ENCODE peak calls at places on chromosomes 5 and 9, in six cellular contexts. One of them, this sample, is unnamed.

GRCh38 chr5:57527875-57528274 is 45.3 kb upstream of the ACTBL2 start:
- DNase-seq in left ventricle myocardium inferior: no peak
- DNase-seq in stimulated activated CD4-positive, alpha-beta T cell treated with anti-CD3 and anti-CD28 coated beads, Interleukin-2, amount 100 ng/mL, for 48 hours: no peak
- DNase-seq in HCT116: no peak
- DNase-seq in uterus: no peak
- DNase-seq in NCI-H82: no peak
- DNase-seq in this sample: no peak

GRCh38 chr5:53882637-53883036 is 322.2 kb downstream of the NDUFS4 start:
- DNase-seq in left ventricle myocardium inferior: no peak
- DNase-seq in stimulated activated CD4-positive, alpha-beta T cell treated with anti-CD3 and anti-CD28 coated beads, Interleukin-2, amount 100 ng/mL, for 48 hours: no peak
- DNase-seq in HCT116: no peak
- DNase-seq in uterus: no peak
- DNase-seq in NCI-H82: no peak
- DNase-seq in this sample: no peak

GRCh38 chr5:76414788-76415187 is 11.7 kb downstream of the IQGAP2 start:
- DNase-seq in left ventricle myocardium inferior: no peak
- DNase-seq in stimulated activated CD4-positive, alpha-beta T cell treated with anti-CD3 and anti-CD28 coated beads, Interleukin-2, amount 100 ng/mL, for 48 hours: no peak
- DNase-seq in HCT116: no peak
- DNase-seq in uterus: no peak
- DNase-seq in NCI-H82: no peak
- DNase-seq in this sample: no peak

GRCh38 chr9:100167912-100168775 is 69.1 kb downstream of the INVS start:
- DNase-seq in left ventricle myocardium inferior: no peak
- DNase-seq in stimulated activated CD4-positive, alpha-beta T cell treated with anti-CD3 and anti-CD28 coated beads, Interleukin-2, amount 100 ng/mL, for 48 hours: no peak
- DNase-seq in HCT116: no peak
- DNase-seq in uterus: no peak
- DNase-seq in NCI-H82: peak; percentile 97
- DNase-seq in this sample: no peak

GRCh38 chr9:95018099-95018927 is 291.8 kb downstream of the AOPEP start:
- DNase-seq in left ventricle myocardium inferior: peak; percentile 34
- DNase-seq in stimulated activated CD4-positive, alpha-beta T cell treated with anti-CD3 and anti-CD28 coated beads, Interleukin-2, amount 100 ng/mL, for 48 hours: no peak
- DNase-seq in HCT116: peak; percentile 32
- DNase-seq in uterus: no peak
- DNase-seq in NCI-H82: no peak
- DNase-seq in this sample: no peak

GRCh38 chr9:8224381-8224791 is 424.8 kb upstream of the DMAC1 start:
- DNase-seq in left ventricle myocardium inferior: no peak
- DNase-seq in stimulated activated CD4-positive, alpha-beta T cell treated with anti-CD3 and anti-CD28 coated beads, Interleukin-2, amount 100 ng/mL, for 48 hours: no peak
- DNase-seq in HCT116: no peak
- DNase-seq in uterus: no peak
- DNase-seq in NCI-H82: peak; percentile 23
- DNase-seq in this sample: no peak

GRCh38 chr5:131986161-131986912 is 25.1 kb downstream of the ACSL6 start:
- DNase-seq in left ventricle myocardium inferior: no peak
- DNase-seq in stimulated activated CD4-positive, alpha-beta T cell treated with anti-CD3 and anti-CD28 coated beads, Interleukin-2, amount 100 ng/mL, for 48 hours: no peak
- DNase-seq in HCT116: no peak
- DNase-seq in uterus: no peak
- DNase-seq in NCI-H82: no peak
- DNase-seq in this sample: no peak

GRCh38 chr5:116421080-116421629 is 153.5 kb downstream of the SEMA6A start:
- DNase-seq in left ventricle myocardium inferior: no peak
- DNase-seq in stimulated activated CD4-positive, alpha-beta T cell treated with anti-CD3 and anti-CD28 coated beads, Interleukin-2, amount 100 ng/mL, for 48 hours: no peak
- DNase-seq in HCT116: no peak
- DNase-seq in uterus: no peak
- DNase-seq in NCI-H82: no peak
- DNase-seq in this sample: no peak

GRCh38 chr9:112348257-112348992 is 15.0 kb upstream of the PTBP3 start:
- DNase-seq in left ventricle myocardium inferior: peak; percentile 80
- DNase-seq in stimulated activated CD4-positive, alpha-beta T cell treated with anti-CD3 and anti-CD28 coated beads, Interleukin-2, amount 100 ng/mL, for 48 hours: peak; percentile 72
- DNase-seq in HCT116: no peak
- DNase-seq in uterus: peak; percentile 76
- DNase-seq in NCI-H82: no peak
- DNase-seq in this sample: no peak

GRCh38 chr5:141560141-141560540 is 58.7 kb downstream of the DIAPH1 start:
- DNase-seq in left ventricle myocardium inferior: no peak
- DNase-seq in stimulated activated CD4-positive, alpha-beta T cell treated with anti-CD3 and anti-CD28 coated beads, Interleukin-2, amount 100 ng/mL, for 48 hours: no peak
- DNase-seq in HCT116: no peak
- DNase-seq in uterus: peak; percentile 23
- DNase-seq in NCI-H82: peak; percentile 48
- DNase-seq in this sample: no peak

GRCh38 chr5:179278119-179278518 is 67.1 kb downstream of the ADAMTS2 start:
- DNase-seq in left ventricle myocardium inferior: no peak
- DNase-seq in stimulated activated CD4-positive, alpha-beta T cell treated with anti-CD3 and anti-CD28 coated beads, Interleukin-2, amount 100 ng/mL, for 48 hours: no peak
- DNase-seq in HCT116: no peak
- DNase-seq in uterus: no peak
- DNase-seq in NCI-H82: no peak
- DNase-seq in this sample: no peak

GRCh38 chr9:98983295-98984268 is 39.9 kb downstream of the COL15A1 start:
- DNase-seq in left ventricle myocardium inferior: no peak
- DNase-seq in stimulated activated CD4-positive, alpha-beta T cell treated with anti-CD3 and anti-CD28 coated beads, Interleukin-2, amount 100 ng/mL, for 48 hours: no peak
- DNase-seq in HCT116: no peak
- DNase-seq in uterus: no peak
- DNase-seq in NCI-H82: no peak
- DNase-seq in this sample: no peak

GRCh38 chr5:7261049-7261448 is 134.9 kb upstream of the ADCY2 start:
- DNase-seq in left ventricle myocardium inferior: no peak
- DNase-seq in stimulated activated CD4-positive, alpha-beta T cell treated with anti-CD3 and anti-CD28 coated beads, Interleukin-2, amount 100 ng/mL, for 48 hours: no peak
- DNase-seq in HCT116: no peak
- DNase-seq in uterus: no peak
- DNase-seq in NCI-H82: peak; percentile 84
- DNase-seq in this sample: no peak

GRCh38 chr5:60633336-60633735 is 66.6 kb downstream of the DEPDC1B start:
- DNase-seq in left ventricle myocardium inferior: no peak
- DNase-seq in stimulated activated CD4-positive, alpha-beta T cell treated with anti-CD3 and anti-CD28 coated beads, Interleukin-2, amount 100 ng/mL, for 48 hours: no peak
- DNase-seq in HCT116: no peak
- DNase-seq in uterus: no peak
- DNase-seq in NCI-H82: no peak
- DNase-seq in this sample: no peak

GRCh38 chr9:107949058-107949457 is 459.5 kb upstream of the KLF4 start:
- DNase-seq in left ventricle myocardium inferior: no peak
- DNase-seq in stimulated activated CD4-positive, alpha-beta T cell treated with anti-CD3 and anti-CD28 coated beads, Interleukin-2, amount 100 ng/mL, for 48 hours: no peak
- DNase-seq in HCT116: no peak
- DNase-seq in uterus: no peak
- DNase-seq in NCI-H82: no peak
- DNase-seq in this sample: peak; percentile 88

GRCh38 chr5:179822444-179822990 is 1.8 kb downstream of the SQSTM1 start:
- DNase-seq in left ventricle myocardium inferior: no peak
- DNase-seq in stimulated activated CD4-positive, alpha-beta T cell treated with anti-CD3 and anti-CD28 coated beads, Interleukin-2, amount 100 ng/mL, for 48 hours: no peak
- DNase-seq in HCT116: no peak
- DNase-seq in uterus: no peak
- DNase-seq in NCI-H82: no peak
- DNase-seq in this sample: no peak

GRCh38 chr5:151686673-151687378 is at the start of gene SPARC:
- DNase-seq in left ventricle myocardium inferior: peak; percentile 74
- DNase-seq in stimulated activated CD4-positive, alpha-beta T cell treated with anti-CD3 and anti-CD28 coated beads, Interleukin-2, amount 100 ng/mL, for 48 hours: no peak
- DNase-seq in HCT116: no peak
- DNase-seq in uterus: peak; percentile 92
- DNase-seq in NCI-H82: peak; percentile 82
- DNase-seq in this sample: no peak

GRCh38 chr9:127224178-127224882 is 40.2 kb upstream of the GARNL3 start:
- DNase-seq in left ventricle myocardium inferior: peak; percentile 91
- DNase-seq in stimulated activated CD4-positive, alpha-beta T cell treated with anti-CD3 and anti-CD28 coated beads, Interleukin-2, amount 100 ng/mL, for 48 hours: peak; percentile 76
- DNase-seq in HCT116: peak; percentile 85
- DNase-seq in uterus: peak; percentile 96
- DNase-seq in NCI-H82: peak; percentile 97
- DNase-seq in this sample: peak; percentile 80

GRCh38 chr9:128276574-128277270 is 646 bp downstream of the SWI5 start:
- DNase-seq in left ventricle myocardium inferior: no peak
- DNase-seq in stimulated activated CD4-positive, alpha-beta T cell treated with anti-CD3 and anti-CD28 coated beads, Interleukin-2, amount 100 ng/mL, for 48 hours: no peak
- DNase-seq in HCT116: no peak
- DNase-seq in uterus: peak; percentile 55
- DNase-seq in NCI-H82: peak; percentile 59
- DNase-seq in this sample: no peak

GRCh38 chr9:114991861-114992260 is 61.5 kb upstream of the TNFSF8 start:
- DNase-seq in left ventricle myocardium inferior: no peak
- DNase-seq in stimulated activated CD4-positive, alpha-beta T cell treated with anti-CD3 and anti-CD28 coated beads, Interleukin-2, amount 100 ng/mL, for 48 hours: no peak
- DNase-seq in HCT116: no peak
- DNase-seq in uterus: no peak
- DNase-seq in NCI-H82: no peak
- DNase-seq in this sample: no peak

GRCh38 chr9:36142510-36143161 is 6.1 kb downstream of the GLIPR2 start:
- DNase-seq in left ventricle myocardium inferior: no peak
- DNase-seq in stimulated activated CD4-positive, alpha-beta T cell treated with anti-CD3 and anti-CD28 coated beads, Interleukin-2, amount 100 ng/mL, for 48 hours: no peak
- DNase-seq in HCT116: no peak
- DNase-seq in uterus: no peak
- DNase-seq in NCI-H82: no peak
- DNase-seq in this sample: no peak

GRCh38 chr5:61334224-61335196 is 2.5 kb downstream of the ZSWIM6 start:
- DNase-seq in left ventricle myocardium inferior: no peak
- DNase-seq in stimulated activated CD4-positive, alpha-beta T cell treated with anti-CD3 and anti-CD28 coated beads, Interleukin-2, amount 100 ng/mL, for 48 hours: no peak
- DNase-seq in HCT116: no peak
- DNase-seq in uterus: no peak
- DNase-seq in NCI-H82: no peak
- DNase-seq in this sample: no peak

GRCh38 chr9:87148391-87149237 is 201.3 kb upstream of the GAS1 start:
- DNase-seq in left ventricle myocardium inferior: peak; percentile 89
- DNase-seq in stimulated activated CD4-positive, alpha-beta T cell treated with anti-CD3 and anti-CD28 coated beads, Interleukin-2, amount 100 ng/mL, for 48 hours: no peak
- DNase-seq in HCT116: no peak
- DNase-seq in uterus: peak; percentile 83
- DNase-seq in NCI-H82: peak; percentile 12
- DNase-seq in this sample: no peak

GRCh38 chr5:32709789-32710334 is 1.3 kb upstream of the NPR3 start:
- DNase-seq in left ventricle myocardium inferior: peak; percentile 69
- DNase-seq in stimulated activated CD4-positive, alpha-beta T cell treated with anti-CD3 and anti-CD28 coated beads, Interleukin-2, amount 100 ng/mL, for 48 hours: peak; percentile 57
- DNase-seq in HCT116: peak; percentile 53
- DNase-seq in uterus: peak; percentile 38
- DNase-seq in NCI-H82: peak; percentile 66
- DNase-seq in this sample: peak; percentile 69

GRCh38 chr9:131734165-131734610 is 5.7 kb downstream of the RAPGEF1 start:
- DNase-seq in left ventricle myocardium inferior: peak; percentile 53
- DNase-seq in stimulated activated CD4-positive, alpha-beta T cell treated with anti-CD3 and anti-CD28 coated beads, Interleukin-2, amount 100 ng/mL, for 48 hours: no peak
- DNase-seq in HCT116: no peak
- DNase-seq in uterus: no peak
- DNase-seq in NCI-H82: no peak
- DNase-seq in this sample: peak; percentile 96

GRCh38 chr9:132878695-132879064 is at the start of gene SPACA9:
- DNase-seq in left ventricle myocardium inferior: peak; percentile 74
- DNase-seq in stimulated activated CD4-positive, alpha-beta T cell treated with anti-CD3 and anti-CD28 coated beads, Interleukin-2, amount 100 ng/mL, for 48 hours: peak; percentile 37
- DNase-seq in HCT116: peak; percentile 10
- DNase-seq in uterus: peak; percentile 68
- DNase-seq in NCI-H82: peak; percentile 62
- DNase-seq in this sample: peak; percentile 24

GRCh38 chr9:97956365-97956764 is 18.4 kb upstream of the HEMGN start:
- DNase-seq in left ventricle myocardium inferior: no peak
- DNase-seq in stimulated activated CD4-positive, alpha-beta T cell treated with anti-CD3 and anti-CD28 coated beads, Interleukin-2, amount 100 ng/mL, for 48 hours: no peak
- DNase-seq in HCT116: no peak
- DNase-seq in uterus: no peak
- DNase-seq in NCI-H82: peak; percentile 46
- DNase-seq in this sample: no peak

GRCh38 chr5:35924122-35924949 is 14.1 kb downstream of the CAPSL start:
- DNase-seq in left ventricle myocardium inferior: no peak
- DNase-seq in stimulated activated CD4-positive, alpha-beta T cell treated with anti-CD3 and anti-CD28 coated beads, Interleukin-2, amount 100 ng/mL, for 48 hours: no peak
- DNase-seq in HCT116: no peak
- DNase-seq in uterus: no peak
- DNase-seq in NCI-H82: no peak
- DNase-seq in this sample: no peak

GRCh38 chr5:140347382-140347781 is 979 bp upstream of the HBEGF start:
- DNase-seq in left ventricle myocardium inferior: no peak
- DNase-seq in stimulated activated CD4-positive, alpha-beta T cell treated with anti-CD3 and anti-CD28 coated beads, Interleukin-2, amount 100 ng/mL, for 48 hours: no peak
- DNase-seq in HCT116: no peak
- DNase-seq in uterus: no peak
- DNase-seq in NCI-H82: no peak
- DNase-seq in this sample: no peak

GRCh38 chr9:112917027-112917986 is 26.6 kb upstream of the SLC46A2 start:
- DNase-seq in left ventricle myocardium inferior: no peak
- DNase-seq in stimulated activated CD4-positive, alpha-beta T cell treated with anti-CD3 and anti-CD28 coated beads, Interleukin-2, amount 100 ng/mL, for 48 hours: no peak
- DNase-seq in HCT116: peak; percentile 27
- DNase-seq in uterus: no peak
- DNase-seq in NCI-H82: no peak
- DNase-seq in this sample: no peak

GRCh38 chr5:112492291-112492690 is 73.2 kb upstream of the EPB41L4A start:
- DNase-seq in left ventricle myocardium inferior: peak; percentile 56
- DNase-seq in stimulated activated CD4-positive, alpha-beta T cell treated with anti-CD3 and anti-CD28 coated beads, Interleukin-2, amount 100 ng/mL, for 48 hours: no peak
- DNase-seq in HCT116: peak; percentile 57
- DNase-seq in uterus: no peak
- DNase-seq in NCI-H82: peak; percentile 81
- DNase-seq in this sample: peak; percentile 1

GRCh38 chr9:35834260-35835215 is 5.5 kb downstream of the TMEM8B start:
- DNase-seq in left ventricle myocardium inferior: no peak
- DNase-seq in stimulated activated CD4-positive, alpha-beta T cell treated with anti-CD3 and anti-CD28 coated beads, Interleukin-2, amount 100 ng/mL, for 48 hours: no peak
- DNase-seq in HCT116: no peak
- DNase-seq in uterus: no peak
- DNase-seq in NCI-H82: no peak
- DNase-seq in this sample: no peak

GRCh38 chr9:72704688-72705375 is 183.4 kb downstream of the TMC1 start:
- DNase-seq in left ventricle myocardium inferior: no peak
- DNase-seq in stimulated activated CD4-positive, alpha-beta T cell treated with anti-CD3 and anti-CD28 coated beads, Interleukin-2, amount 100 ng/mL, for 48 hours: no peak
- DNase-seq in HCT116: no peak
- DNase-seq in uterus: no peak
- DNase-seq in NCI-H82: no peak
- DNase-seq in this sample: no peak

GRCh38 chr9:132144708-132145365 is 17.0 kb upstream of the NTNG2 start:
- DNase-seq in left ventricle myocardium inferior: no peak
- DNase-seq in stimulated activated CD4-positive, alpha-beta T cell treated with anti-CD3 and anti-CD28 coated beads, Interleukin-2, amount 100 ng/mL, for 48 hours: no peak
- DNase-seq in HCT116: no peak
- DNase-seq in uterus: no peak
- DNase-seq in NCI-H82: no peak
- DNase-seq in this sample: no peak

GRCh38 chr9:77177894-77178794 is 810 bp downstream of the VPS13A start:
- DNase-seq in left ventricle myocardium inferior: peak; percentile 22
- DNase-seq in stimulated activated CD4-positive, alpha-beta T cell treated with anti-CD3 and anti-CD28 coated beads, Interleukin-2, amount 100 ng/mL, for 48 hours: peak; percentile 33
- DNase-seq in HCT116: no peak
- DNase-seq in uterus: peak; percentile 32
- DNase-seq in NCI-H82: peak; percentile 62
- DNase-seq in this sample: peak; percentile 54

GRCh38 chr9:123816817-123817472 is 113.0 kb downstream of the DENND1A start:
- DNase-seq in left ventricle myocardium inferior: no peak
- DNase-seq in stimulated activated CD4-positive, alpha-beta T cell treated with anti-CD3 and anti-CD28 coated beads, Interleukin-2, amount 100 ng/mL, for 48 hours: no peak
- DNase-seq in HCT116: no peak
- DNase-seq in uterus: no peak
- DNase-seq in NCI-H82: no peak
- DNase-seq in this sample: no peak

GRCh38 chr5:98492258-98492657 is 281.2 kb upstream of the RGMB start:
- DNase-seq in left ventricle myocardium inferior: no peak
- DNase-seq in stimulated activated CD4-positive, alpha-beta T cell treated with anti-CD3 and anti-CD28 coated beads, Interleukin-2, amount 100 ng/mL, for 48 hours: no peak
- DNase-seq in HCT116: no peak
- DNase-seq in uterus: no peak
- DNase-seq in NCI-H82: no peak
- DNase-seq in this sample: no peak

GRCh38 chr9:31372796-31373587 is 1011.5 kb upstream of the ACO1 start:
- DNase-seq in left ventricle myocardium inferior: no peak
- DNase-seq in stimulated activated CD4-positive, alpha-beta T cell treated with anti-CD3 and anti-CD28 coated beads, Interleukin-2, amount 100 ng/mL, for 48 hours: no peak
- DNase-seq in HCT116: no peak
- DNase-seq in uterus: no peak
- DNase-seq in NCI-H82: no peak
- DNase-seq in this sample: no peak

GRCh38 chr5:91219803-91220371 is 163.2 kb downstream of the ARRDC3 start:
- DNase-seq in left ventricle myocardium inferior: no peak
- DNase-seq in stimulated activated CD4-positive, alpha-beta T cell treated with anti-CD3 and anti-CD28 coated beads, Interleukin-2, amount 100 ng/mL, for 48 hours: peak; percentile 30
- DNase-seq in HCT116: peak; percentile 26
- DNase-seq in uterus: no peak
- DNase-seq in NCI-H82: peak; percentile 25
- DNase-seq in this sample: no peak